ENCODE peak calls at places on chromosomes 13 and 19, in seven cellular contexts. Y is ovary, S is tibial artery, W is HCT116, L is A673, C is foreskin keratinocyte, Z is breast epithelium. E is an unnamed sample.
A peak's percentile ranks its signal among the peaks of the same experiment; 100 is the strongest.

GRCh38 chr13:106568225-106569003 is 477 bp upstream of the ARGLU1 start:
- DNase-seq in Y (no peak), S (no peak), W (peak; percentile 79), L (no peak), C (peak; percentile 69), Z (no peak), E (no peak)

GRCh38 chr13:32045537-32045936 is 14.0 kb downstream of the FRY start:
- DNase-seq in Y (no peak), S (no peak), W (no peak), L (no peak), C (no peak), Z (no peak), E (no peak)

GRCh38 chr13:74794147-74794546 is 659.9 kb upstream of the KLF12 start:
- DNase-seq in Y (no peak), S (no peak), W (no peak), L (peak; percentile 14), C (no peak), Z (no peak), E (no peak)

GRCh38 chr13:57740719-57741118 is 109.2 kb downstream of the PCDH17 start:
- DNase-seq in Y (no peak), S (no peak), W (no peak), L (peak; percentile 83), C (no peak), Z (no peak), E (no peak)

GRCh38 chr13:110416131-110416584 is 109.1 kb downstream of the COL4A2 start:
- DNase-seq in Y (no peak), S (no peak), W (no peak), L (no peak), C (no peak), Z (peak; percentile 15), E (no peak)

GRCh38 chr19:1445185-1445931 is 4.6 kb upstream of the APC2 start:
- DNase-seq in Y (peak; percentile 56), S (no peak), W (no peak), L (peak; percentile 72), C (no peak), Z (no peak), E (no peak)

GRCh38 chr19:3163230-3163886 is 15.2 kb upstream of the S1PR4 start:
- DNase-seq in Y (peak; percentile 77), S (peak; percentile 69), W (no peak), L (peak; percentile 85), C (no peak), Z (no peak), E (no peak)

GRCh38 chr13:103224804-103225203 is 158.6 kb upstream of the SLC10A2 start:
- DNase-seq in Y (no peak), S (no peak), W (no peak), L (no peak), C (no peak), Z (no peak), E (no peak)

GRCh38 chr19:4896372-4896771 is 6.3 kb downstream of the ARRDC5 start:
- DNase-seq in Y (no peak), S (no peak), W (no peak), L (no peak), C (no peak), Z (no peak), E (no peak)

GRCh38 chr19:29505034-29505824 is 20.6 kb upstream of the VSTM2B start:
- DNase-seq in Y (no peak), S (peak; percentile 42), W (no peak), L (no peak), C (no peak), Z (no peak), E (no peak)

GRCh38 chr13:25775986-25776385 is 275.8 kb downstream of the SHISA2 start:
- DNase-seq in Y (no peak), S (no peak), W (no peak), L (no peak), C (no peak), Z (no peak), E (no peak)

GRCh38 chr13:26758496-26759155 is 2.0 kb downstream of the GPR12 start:
- DNase-seq in Y (no peak), S (no peak), W (no peak), L (no peak), C (no peak), Z (no peak), E (no peak)

GRCh38 chr13:95644611-95645052 is at the start of gene DZIP1:
- DNase-seq in Y (peak; percentile 90), S (peak; percentile 79), W (no peak), L (peak; percentile 61), C (no peak), Z (peak; percentile 37), E (no peak)

GRCh38 chr19:1729568-1729925 is 23.8 kb upstream of the ONECUT3 start:
- DNase-seq in Y (no peak), S (no peak), W (no peak), L (no peak), C (no peak), Z (no peak), E (no peak)

GRCh38 chr19:36745870-36746269 is 26.7 kb downstream of the ZNF850 start:
- DNase-seq in Y (no peak), S (no peak), W (no peak), L (no peak), C (peak; percentile 10), Z (no peak), E (no peak)

GRCh38 chr19:41001243-41001971 is 10.3 kb downstream of the CYP2B6 start:
- DNase-seq in Y (no peak), S (no peak), W (peak; percentile 43), L (peak; percentile 7), C (no peak), Z (no peak), E (no peak)

GRCh38 chr19:1845642-1846041 is 2.6 kb downstream of the REXO1 start:
- DNase-seq in Y (no peak), S (no peak), W (no peak), L (no peak), C (no peak), Z (no peak), E (no peak)

GRCh38 chr13:33994198-33994597 is 176.2 kb downstream of the RFC3 start:
- DNase-seq in Y (no peak), S (no peak), W (no peak), L (no peak), C (no peak), Z (no peak), E (no peak)

GRCh38 chr13:103243495-103243894 is 177.3 kb upstream of the SLC10A2 start:
- DNase-seq in Y (no peak), S (no peak), W (no peak), L (no peak), C (peak; percentile 57), Z (no peak), E (no peak)

DNA sequence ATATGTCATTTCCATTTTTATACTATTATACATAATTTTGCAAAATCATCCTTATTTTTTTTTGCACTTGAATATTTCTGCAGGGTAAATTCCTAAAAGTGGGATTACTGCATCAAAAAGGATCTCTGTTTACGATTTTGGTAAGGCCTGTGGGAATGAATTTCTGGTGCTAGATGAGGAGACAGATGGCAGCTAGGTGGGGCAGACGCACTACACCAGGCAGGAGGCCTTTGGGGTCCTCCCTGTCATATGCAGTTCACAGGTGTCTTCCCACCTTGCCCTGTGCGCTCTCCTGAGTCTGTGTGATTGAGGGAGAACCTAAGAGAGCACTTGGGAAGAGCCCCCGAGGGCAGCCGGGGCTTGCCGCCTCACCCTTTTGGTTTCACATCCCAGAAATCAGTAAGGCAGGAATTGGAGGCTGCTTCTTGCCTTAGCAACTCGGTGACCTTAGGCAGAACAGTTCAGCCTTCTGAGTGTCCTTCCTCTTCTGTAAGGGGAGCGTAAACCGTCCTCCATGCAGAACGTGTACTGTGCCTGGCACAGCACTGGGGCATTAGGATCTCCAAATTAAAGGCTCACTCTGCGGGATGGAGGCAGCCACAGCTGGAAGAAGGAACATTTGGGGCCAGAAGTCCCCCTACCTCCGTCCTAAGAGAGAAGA is 13.5 kb upstream of the GJB2 start:
- DNase-seq in Y (no peak), S (no peak), W (no peak), L (no peak), C (no peak), Z (no peak), E (no peak)
- H3K27me3 ChIP-seq in Y (no peaks in the 10 kb centered on the region), S (no peaks in the 10 kb centered on the region), W (no peaks in the 10 kb centered on the region), L (peaks cover 4% of the 10 kb centered on the region), C (no peaks in the 10 kb centered on the region), Z (peaks cover 13% of the 10 kb centered on the region), E (no peaks in the 10 kb centered on the region)

GRCh38 chr19:18045307-18046013 is 37.5 kb downstream of the ARRDC2 start:
- DNase-seq in Y (no peak), S (no peak), W (no peak), L (no peak), C (no peak), Z (no peak), E (no peak)
- TF ChIP-seq CTCF in Y (no peak), S (no peak), W (no peak), L (no peak), C (no peak), Z (no peak), E (no peak)

DNA sequence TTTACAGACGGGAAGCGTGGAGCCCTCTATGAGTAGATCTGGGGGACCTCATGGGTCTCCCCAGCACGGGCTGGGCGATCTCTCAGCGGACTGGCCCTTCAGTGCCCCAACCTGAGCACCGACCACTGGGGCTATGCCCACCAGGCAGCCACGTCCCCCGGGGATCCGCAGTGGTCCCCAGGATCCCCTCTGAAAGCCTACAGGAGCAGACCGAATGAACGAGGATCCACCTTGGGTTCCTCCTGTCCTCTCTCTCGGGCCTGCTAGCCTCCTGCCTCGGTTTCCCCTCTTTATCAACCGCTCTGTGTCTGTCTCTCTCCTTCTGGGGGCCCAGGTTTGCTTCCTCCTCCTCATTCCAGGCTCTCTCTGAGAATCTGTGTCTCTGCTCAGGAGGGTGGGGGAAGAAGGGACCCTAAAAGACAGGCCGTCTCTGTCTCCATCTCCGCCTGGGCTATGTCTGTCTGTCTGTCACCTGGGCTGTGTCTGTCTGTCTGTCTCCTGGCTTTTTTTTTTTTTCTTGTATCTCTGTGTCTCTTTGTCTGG is 2.0 kb upstream of the MEIS3 start:
- DNase-seq in Y (no peak), S (no peak), W (no peak), L (no peak), C (no peak), Z (no peak), E (no peak)
- H3K27me3 ChIP-seq in Y (no peaks in the 10 kb centered on the region), S (no peaks in the 10 kb centered on the region), W (peaks cover 20% of the 10 kb centered on the region), L (peaks cover 25% of the 10 kb centered on the region), C (peaks cover 93% of the 10 kb centered on the region), Z (peaks cover 50% of the 10 kb centered on the region), E (peaks cover 84% of the 10 kb centered on the region)

DNA sequence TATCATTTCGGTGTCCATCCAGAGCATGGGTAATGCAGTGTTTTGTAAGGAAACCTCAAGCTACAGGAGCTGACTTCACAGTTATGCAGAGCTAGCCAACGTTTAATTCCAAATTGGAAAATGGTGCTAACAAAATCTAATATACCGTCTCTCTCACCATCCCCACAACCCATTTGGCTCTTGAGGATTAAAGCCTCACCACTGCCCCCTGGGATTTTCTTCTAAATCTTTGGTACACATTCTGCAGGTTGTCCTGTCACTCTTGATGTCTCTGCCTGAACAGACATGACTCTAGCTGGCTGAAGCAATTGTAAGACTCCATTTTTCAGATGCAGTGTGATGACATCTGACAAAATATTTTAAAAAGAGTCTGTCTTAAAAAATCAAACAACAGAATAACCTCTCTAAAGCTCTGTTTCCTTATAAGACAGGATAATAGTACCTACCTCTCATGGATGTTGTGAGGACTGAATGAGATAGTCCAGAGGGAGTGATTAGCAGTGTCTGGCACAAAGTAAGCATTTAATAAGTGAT is 451.8 kb downstream of the SUCLA2 start:
- DNase-seq in Y (no peak), S (no peak), W (no peak), L (no peak), C (no peak), Z (no peak), E (no peak)
- TF ChIP-seq CTCF in Y (no peak), S (no peak), W (no peak), L (no peak), C (no peak), Z (no peak), E (no peak)

GRCh38 chr19:38644719-38645118 is 2.7 kb upstream of the ACTN4 start:
- DNase-seq in Y (no peak), S (no peak), W (no peak), L (no peak), C (no peak), Z (no peak), E (no peak)
- H3K27me3 ChIP-seq in Y (no peaks in the 10 kb centered on the region), S (no peaks in the 10 kb centered on the region), W (no peaks in the 10 kb centered on the region), L (no peaks in the 10 kb centered on the region), C (no peaks in the 10 kb centered on the region), Z (no peaks in the 10 kb centered on the region), E (no peaks in the 10 kb centered on the region)